ENCODE peak calls at places on chromosomes 5 and 9, in five cellular contexts. One of them, this sample, is unnamed.

GRCh38 chr5:33032161-33033085 is 321.3 kb downstream of the NPR3 start:
- DNase-seq in cardiac muscle cell: peak; percentile 59
- DNase-seq in CD4-positive, alpha-beta T cell: no peak
- DNase-seq in CD8-positive, alpha-beta T cell: no peak
- DNase-seq in psoas muscle: no peak
- DNase-seq in this sample: no peak

GRCh38 chr5:142310803-142311202 is 14.0 kb downstream of the SPRY4 start:
- DNase-seq in cardiac muscle cell: no peak
- DNase-seq in CD4-positive, alpha-beta T cell: no peak
- DNase-seq in CD8-positive, alpha-beta T cell: no peak
- DNase-seq in psoas muscle: no peak
- DNase-seq in this sample: no peak

GRCh38 chr5:119393201-119393691 is 37.4 kb downstream of the TNFAIP8 start:
- DNase-seq in cardiac muscle cell: no peak
- DNase-seq in CD4-positive, alpha-beta T cell: no peak
- DNase-seq in CD8-positive, alpha-beta T cell: no peak
- DNase-seq in psoas muscle: no peak
- DNase-seq in this sample: no peak

GRCh38 chr9:84620338-84620737 is 49.2 kb upstream of the NTRK2 start:
- DNase-seq in cardiac muscle cell: peak; percentile 18
- DNase-seq in CD4-positive, alpha-beta T cell: no peak
- DNase-seq in CD8-positive, alpha-beta T cell: no peak
- DNase-seq in psoas muscle: peak; percentile 10
- DNase-seq in this sample: no peak

GRCh38 chr5:652773-653350 is 40.3 kb downstream of the TPPP start:
- DNase-seq in cardiac muscle cell: no peak
- DNase-seq in CD4-positive, alpha-beta T cell: no peak
- DNase-seq in CD8-positive, alpha-beta T cell: no peak
- DNase-seq in psoas muscle: no peak
- DNase-seq in this sample: no peak

GRCh38 chr5:83567741-83568530 is 96.4 kb downstream of the VCAN start:
- DNase-seq in cardiac muscle cell: peak; percentile 96
- DNase-seq in CD4-positive, alpha-beta T cell: no peak
- DNase-seq in CD8-positive, alpha-beta T cell: no peak
- DNase-seq in psoas muscle: no peak
- DNase-seq in this sample: no peak

GRCh38 chr5:142779163-142779562 is 9.0 kb downstream of the ARHGAP26 start:
- DNase-seq in cardiac muscle cell: peak; percentile 52
- DNase-seq in CD4-positive, alpha-beta T cell: no peak
- DNase-seq in CD8-positive, alpha-beta T cell: no peak
- DNase-seq in psoas muscle: no peak
- DNase-seq in this sample: no peak

GRCh38 chr9:124286292-124286931 is 28.7 kb downstream of the NEK6 start:
- DNase-seq in cardiac muscle cell: peak; percentile 80
- DNase-seq in CD4-positive, alpha-beta T cell: no peak
- DNase-seq in CD8-positive, alpha-beta T cell: peak; percentile 52
- DNase-seq in psoas muscle: no peak
- DNase-seq in this sample: no peak

GRCh38 chr5:175687231-175687701 is 29.4 kb downstream of the HRH2 start:
- DNase-seq in cardiac muscle cell: no peak
- DNase-seq in CD4-positive, alpha-beta T cell: no peak
- DNase-seq in CD8-positive, alpha-beta T cell: no peak
- DNase-seq in psoas muscle: no peak
- DNase-seq in this sample: no peak

GRCh38 chr5:139667730-139668063 is 19.5 kb downstream of the CXXC5 start:
- DNase-seq in cardiac muscle cell: peak; percentile 44
- DNase-seq in CD4-positive, alpha-beta T cell: no peak
- DNase-seq in CD8-positive, alpha-beta T cell: no peak
- DNase-seq in psoas muscle: no peak
- DNase-seq in this sample: no peak

GRCh38 chr9:36102742-36103495 is 33.6 kb upstream of the GLIPR2 start:
- DNase-seq in cardiac muscle cell: peak; percentile 88
- DNase-seq in CD4-positive, alpha-beta T cell: peak; percentile 85
- DNase-seq in CD8-positive, alpha-beta T cell: peak; percentile 91
- DNase-seq in psoas muscle: peak; percentile 76
- DNase-seq in this sample: peak; percentile 83

GRCh38 chr9:137750007-137750406 is 127.6 kb upstream of the CACNA1B start:
- DNase-seq in cardiac muscle cell: no peak
- DNase-seq in CD4-positive, alpha-beta T cell: no peak
- DNase-seq in CD8-positive, alpha-beta T cell: no peak
- DNase-seq in psoas muscle: no peak
- DNase-seq in this sample: no peak

GRCh38 chr9:121906074-121906520 is 187.0 kb downstream of the TTLL11 start:
- DNase-seq in cardiac muscle cell: no peak
- DNase-seq in CD4-positive, alpha-beta T cell: no peak
- DNase-seq in CD8-positive, alpha-beta T cell: no peak
- DNase-seq in psoas muscle: no peak
- DNase-seq in this sample: no peak

GRCh38 chr9:131577005-131578000 is 32.0 kb downstream of the PRRT1B start:
- DNase-seq in cardiac muscle cell: no peak
- DNase-seq in CD4-positive, alpha-beta T cell: no peak
- DNase-seq in CD8-positive, alpha-beta T cell: no peak
- DNase-seq in psoas muscle: no peak
- DNase-seq in this sample: no peak

GRCh38 chr5:150520747-150521521 is 13.0 kb downstream of the NDST1 start:
- DNase-seq in cardiac muscle cell: no peak
- DNase-seq in CD4-positive, alpha-beta T cell: no peak
- DNase-seq in CD8-positive, alpha-beta T cell: no peak
- DNase-seq in psoas muscle: no peak
- DNase-seq in this sample: no peak

GRCh38 chr9:27447036-27447700 is 76.9 kb upstream of the IFNK start:
- DNase-seq in cardiac muscle cell: no peak
- DNase-seq in CD4-positive, alpha-beta T cell: no peak
- DNase-seq in CD8-positive, alpha-beta T cell: no peak
- DNase-seq in psoas muscle: no peak
- DNase-seq in this sample: no peak

GRCh38 chr9:125850763-125851162 is 103.6 kb downstream of the PBX3 start:
- DNase-seq in cardiac muscle cell: peak; percentile 37
- DNase-seq in CD4-positive, alpha-beta T cell: no peak
- DNase-seq in CD8-positive, alpha-beta T cell: no peak
- DNase-seq in psoas muscle: no peak
- DNase-seq in this sample: no peak

GRCh38 chr5:57324888-57325287 is 151.0 kb downstream of the GPBP1 start:
- DNase-seq in cardiac muscle cell: peak; percentile 55
- DNase-seq in CD4-positive, alpha-beta T cell: no peak
- DNase-seq in CD8-positive, alpha-beta T cell: no peak
- DNase-seq in psoas muscle: no peak
- DNase-seq in this sample: no peak

GRCh38 chr5:89071101-89071940 is 188.3 kb upstream of the MEF2C start:
- DNase-seq in cardiac muscle cell: no peak
- DNase-seq in CD4-positive, alpha-beta T cell: no peak
- DNase-seq in CD8-positive, alpha-beta T cell: no peak
- DNase-seq in psoas muscle: no peak
- DNase-seq in this sample: no peak

GRCh38 chr5:158423623-158424200 is 564.8 kb upstream of the CLINT1 start:
- DNase-seq in cardiac muscle cell: peak; percentile 60
- DNase-seq in CD4-positive, alpha-beta T cell: no peak
- DNase-seq in CD8-positive, alpha-beta T cell: no peak
- DNase-seq in psoas muscle: no peak
- DNase-seq in this sample: no peak

GRCh38 chr9:92059045-92059444 is 56.2 kb downstream of the SPTLC1 start:
- DNase-seq in cardiac muscle cell: no peak
- DNase-seq in CD4-positive, alpha-beta T cell: no peak
- DNase-seq in CD8-positive, alpha-beta T cell: no peak
- DNase-seq in psoas muscle: no peak
- DNase-seq in this sample: no peak

GRCh38 chr5:58810086-58810485 is 227.2 kb downstream of the RAB3C start:
- DNase-seq in cardiac muscle cell: no peak
- DNase-seq in CD4-positive, alpha-beta T cell: no peak
- DNase-seq in CD8-positive, alpha-beta T cell: no peak
- DNase-seq in psoas muscle: no peak
- DNase-seq in this sample: no peak

GRCh38 chr9:135340726-135341475 is 138.7 kb upstream of the PPP1R26 start:
- DNase-seq in cardiac muscle cell: no peak
- DNase-seq in CD4-positive, alpha-beta T cell: no peak
- DNase-seq in CD8-positive, alpha-beta T cell: no peak
- DNase-seq in psoas muscle: no peak
- DNase-seq in this sample: peak; percentile 33

GRCh38 chr9:136103651-136104487 is 8.8 kb upstream of the NACC2 start:
- DNase-seq in cardiac muscle cell: no peak
- DNase-seq in CD4-positive, alpha-beta T cell: no peak
- DNase-seq in CD8-positive, alpha-beta T cell: no peak
- DNase-seq in psoas muscle: no peak
- DNase-seq in this sample: no peak

GRCh38 chr5:42811591-42812392 is at the start of gene SELENOP:
- DNase-seq in cardiac muscle cell: peak; percentile 72
- DNase-seq in CD4-positive, alpha-beta T cell: no peak
- DNase-seq in CD8-positive, alpha-beta T cell: no peak
- DNase-seq in psoas muscle: peak; percentile 30
- DNase-seq in this sample: no peak

GRCh38 chr5:168159425-168159824 is 132.0 kb upstream of the WWC1 start:
- DNase-seq in cardiac muscle cell: no peak
- DNase-seq in CD4-positive, alpha-beta T cell: no peak
- DNase-seq in CD8-positive, alpha-beta T cell: no peak
- DNase-seq in psoas muscle: no peak
- DNase-seq in this sample: no peak

DNA sequence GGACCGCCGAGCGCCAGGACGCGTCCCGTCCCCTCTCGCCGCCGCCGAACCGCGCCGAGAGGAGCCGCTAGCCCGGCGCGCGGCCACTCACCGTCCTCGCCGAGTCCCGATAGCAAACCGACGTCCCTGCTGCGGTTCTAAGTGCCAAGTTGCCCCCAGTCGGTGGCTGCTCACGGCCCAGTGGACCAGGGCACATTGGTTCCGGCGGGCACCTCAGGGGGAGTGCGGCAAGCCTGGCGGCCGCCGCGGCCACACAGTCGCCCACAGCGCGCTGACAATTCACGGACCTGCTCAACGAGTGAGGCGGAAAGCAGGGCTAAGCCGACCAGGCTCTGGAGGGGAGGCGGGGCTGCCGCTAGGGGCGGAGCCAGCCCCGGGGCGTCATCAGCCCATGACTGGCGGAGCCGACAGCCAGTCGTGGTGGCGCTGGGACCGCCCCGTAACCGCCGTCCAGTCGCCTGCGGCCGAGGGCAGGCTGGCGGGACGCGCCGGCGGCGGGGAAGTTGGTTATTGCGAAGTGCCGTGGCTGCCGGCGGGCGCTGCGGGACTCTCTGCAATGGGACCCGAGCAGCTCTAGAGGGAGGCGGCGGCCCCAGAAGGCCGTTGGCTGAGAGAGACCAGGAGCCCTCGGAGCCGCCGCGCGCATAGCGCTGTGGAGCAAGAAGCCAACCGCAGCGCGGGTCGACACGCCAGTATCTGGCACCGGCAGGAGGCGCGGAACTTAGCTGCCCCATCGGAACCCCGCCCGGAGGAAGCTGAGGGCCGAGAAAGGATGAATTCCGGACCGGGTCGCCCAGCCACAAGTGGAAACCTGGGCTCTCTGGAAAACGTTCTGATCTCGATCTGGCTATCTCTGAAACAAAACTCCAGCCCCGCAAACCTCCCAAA is at the start of gene MARCHF3:
- DNase-seq in cardiac muscle cell: peak; percentile 98
- DNase-seq in CD4-positive, alpha-beta T cell: peak; percentile 86
- DNase-seq in CD8-positive, alpha-beta T cell: peak; percentile 96
- DNase-seq in psoas muscle: peak; percentile 95
- DNase-seq in this sample: peak; percentile 93
- H3K27ac ChIP-seq in cardiac muscle cell: peak within 1 kb of the TSS; percentile 70
- H3K27ac ChIP-seq in CD4-positive, alpha-beta T cell: peak within 1 kb of the TSS; percentile 63
- H3K27ac ChIP-seq in CD8-positive, alpha-beta T cell: peak within 1 kb of the TSS; percentile 54
- H3K27ac ChIP-seq in psoas muscle: peak within 1 kb of the TSS; percentile 87
- H3K27ac ChIP-seq in this sample: peak within 1 kb of the TSS; percentile 88

GRCh38 chr9:81557452-81557956 is 131.8 kb downstream of the TLE1 start:
- DNase-seq in cardiac muscle cell: peak; percentile 69
- DNase-seq in CD4-positive, alpha-beta T cell: no peak
- DNase-seq in CD8-positive, alpha-beta T cell: no peak
- DNase-seq in psoas muscle: no peak
- DNase-seq in this sample: no peak

GRCh38 chr9:81559197-81559596 is 130.2 kb downstream of the TLE1 start:
- DNase-seq in cardiac muscle cell: no peak
- DNase-seq in CD4-positive, alpha-beta T cell: no peak
- DNase-seq in CD8-positive, alpha-beta T cell: no peak
- DNase-seq in psoas muscle: no peak
- DNase-seq in this sample: no peak

GRCh38 chr9:81556923-81557322 is 132.4 kb downstream of the TLE1 start:
- DNase-seq in cardiac muscle cell: no peak
- DNase-seq in CD4-positive, alpha-beta T cell: no peak
- DNase-seq in CD8-positive, alpha-beta T cell: no peak
- DNase-seq in psoas muscle: no peak
- DNase-seq in this sample: no peak

GRCh38 chr9:81559741-81560140 is 129.6 kb downstream of the TLE1 start:
- DNase-seq in cardiac muscle cell: peak; percentile 95
- DNase-seq in CD4-positive, alpha-beta T cell: no peak
- DNase-seq in CD8-positive, alpha-beta T cell: no peak
- DNase-seq in psoas muscle: no peak
- DNase-seq in this sample: no peak

DNA sequence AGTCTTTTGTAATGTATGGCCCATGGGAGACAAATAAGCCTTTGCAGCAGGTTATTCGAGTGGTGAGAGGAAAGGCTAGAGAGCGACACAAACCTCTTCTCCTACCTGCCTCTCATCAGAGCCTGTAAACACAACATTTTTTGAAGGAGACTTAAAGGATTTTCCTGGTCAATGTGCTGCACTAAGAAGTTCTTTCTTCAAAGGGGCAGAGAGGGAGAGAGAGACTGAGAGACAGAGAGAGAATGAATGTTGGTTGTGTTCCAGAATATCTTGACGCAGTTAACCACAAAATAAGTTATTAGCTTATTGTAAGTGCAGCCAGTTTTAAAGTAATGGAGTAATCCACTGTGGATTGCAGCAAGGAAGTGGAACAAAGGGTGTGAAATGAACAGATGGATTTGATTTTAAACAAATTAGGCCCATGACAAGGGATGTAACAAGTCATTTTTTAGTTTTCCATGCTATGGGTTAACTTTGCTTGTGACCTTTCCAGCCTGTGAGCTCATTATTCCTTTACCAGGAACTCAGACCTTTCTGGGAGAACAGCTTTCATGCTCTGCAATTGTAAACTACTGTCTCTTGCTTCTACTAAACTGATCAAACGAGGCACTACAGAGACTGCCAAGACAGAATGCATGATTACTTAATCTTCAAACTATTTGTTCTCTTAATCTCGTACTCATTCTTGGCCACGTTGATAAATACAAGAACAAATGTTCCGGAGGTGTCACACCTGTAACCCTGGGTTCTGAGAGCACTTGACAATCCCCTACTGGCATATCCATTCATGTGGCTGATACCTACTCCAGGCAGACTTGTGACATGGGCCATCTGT is 131.2 kb downstream of the TLE1 start:
- DNase-seq in cardiac muscle cell: peak; percentile 93
- DNase-seq in CD4-positive, alpha-beta T cell: no peak
- DNase-seq in CD8-positive, alpha-beta T cell: no peak
- DNase-seq in psoas muscle: no peak
- DNase-seq in this sample: no peak
- H3K27ac ChIP-seq in cardiac muscle cell: no peak overlapping the region
- H3K27ac ChIP-seq in CD4-positive, alpha-beta T cell: no peak overlapping the region
- H3K27ac ChIP-seq in CD8-positive, alpha-beta T cell: no peak overlapping the region
- H3K27ac ChIP-seq in psoas muscle: peak overlapping the region; percentile 10
- H3K27ac ChIP-seq in this sample: no peak overlapping the region

GRCh38 chr5:113693621-113694130 is 180.2 kb downstream of the YTHDC2 start:
- DNase-seq in cardiac muscle cell: peak; percentile 2
- DNase-seq in CD4-positive, alpha-beta T cell: no peak
- DNase-seq in CD8-positive, alpha-beta T cell: no peak
- DNase-seq in psoas muscle: no peak
- DNase-seq in this sample: no peak
- H3K27ac ChIP-seq in cardiac muscle cell: no peak overlapping the region
- H3K27ac ChIP-seq in CD4-positive, alpha-beta T cell: no peak overlapping the region
- H3K27ac ChIP-seq in CD8-positive, alpha-beta T cell: no peak overlapping the region
- H3K27ac ChIP-seq in psoas muscle: no peak overlapping the region
- H3K27ac ChIP-seq in this sample: no peak overlapping the region

GRCh38 chr9:89670806-89671434 is 66.1 kb downstream of the GADD45G start:
- DNase-seq in cardiac muscle cell: no peak
- DNase-seq in CD4-positive, alpha-beta T cell: no peak
- DNase-seq in CD8-positive, alpha-beta T cell: no peak
- DNase-seq in psoas muscle: no peak
- DNase-seq in this sample: no peak
- H3K27ac ChIP-seq in cardiac muscle cell: no peak overlapping the region
- H3K27ac ChIP-seq in CD4-positive, alpha-beta T cell: no peak overlapping the region
- H3K27ac ChIP-seq in CD8-positive, alpha-beta T cell: no peak overlapping the region
- H3K27ac ChIP-seq in psoas muscle: no peak overlapping the region
- H3K27ac ChIP-seq in this sample: no peak overlapping the region

This sample was measured in dorsolateral prefrontal cortex.